ENCODE peak calls at places on chromosomes 6 and 20, in four cellular contexts. E is transverse colon, N is A549, H is lower leg skin. K is an unnamed sample.

GRCh38 chr6:115969207-115969929 is 91.3 kb downstream of the FRK start:
- DNase-seq in E (no peak), N (peak), H (no peak), K (no peak)

GRCh38 chr6:119590066-119590465 is 240.5 kb upstream of the MAN1A1 start:
- DNase-seq in E (no peak), N (no peak), H (no peak), K (no peak)

GRCh38 chr6:34044945-34045595 is 100.8 kb downstream of the GRM4 start:
- DNase-seq in E (no peak), N (no peak), H (no peak), K (no peak)

GRCh38 chr6:90233994-90234393 is 62.6 kb downstream of the BACH2 start:
- DNase-seq in E (peak), N (no peak), H (no peak), K (no peak)

GRCh38 chr6:119284861-119285521 is 64.6 kb downstream of the MAN1A1 start:
- DNase-seq in E (no peak), N (peak), H (no peak), K (no peak)

GRCh38 chr20:47346172-47346571 is 10.3 kb downstream of the ZMYND8 start:
- DNase-seq in E (no peak), N (no peak), H (no peak), K (no peak)

GRCh38 chr20:22729180-22729579 is 144.8 kb upstream of the FOXA2 start:
- DNase-seq in E (no peak), N (peak), H (no peak), K (no peak)

GRCh38 chr6:53119772-53120409 is 28.8 kb downstream of the GCM1 start:
- DNase-seq in E (peak), N (peak), H (no peak), K (peak)

GRCh38 chr20:10842116-10842515 is 168.3 kb upstream of the JAG1 start:
- DNase-seq in E (no peak), N (no peak), H (no peak), K (no peak)

GRCh38 chr20:63345328-63346100 is 15.6 kb downstream of the CHRNA4 start:
- DNase-seq in E (no peak), N (no peak), H (no peak), K (no peak)

GRCh38 chr6:1415416-1416063 is 26.2 kb downstream of the FOXF2 start:
- DNase-seq in E (no peak), N (no peak), H (no peak), K (no peak)

GRCh38 chr6:154411076-154411475 is 54.5 kb upstream of the IPCEF1 start:
- DNase-seq in E (no peak), N (no peak), H (no peak), K (no peak)

GRCh38 chr6:117448011-117448410 is 22.3 kb upstream of the ROS1 start:
- DNase-seq in E (no peak), N (no peak), H (no peak), K (no peak)

GRCh38 chr6:139443226-139444112 is 69.0 kb upstream of the CITED2 start:
- DNase-seq in E (no peak), N (no peak), H (no peak), K (no peak)

DNA sequence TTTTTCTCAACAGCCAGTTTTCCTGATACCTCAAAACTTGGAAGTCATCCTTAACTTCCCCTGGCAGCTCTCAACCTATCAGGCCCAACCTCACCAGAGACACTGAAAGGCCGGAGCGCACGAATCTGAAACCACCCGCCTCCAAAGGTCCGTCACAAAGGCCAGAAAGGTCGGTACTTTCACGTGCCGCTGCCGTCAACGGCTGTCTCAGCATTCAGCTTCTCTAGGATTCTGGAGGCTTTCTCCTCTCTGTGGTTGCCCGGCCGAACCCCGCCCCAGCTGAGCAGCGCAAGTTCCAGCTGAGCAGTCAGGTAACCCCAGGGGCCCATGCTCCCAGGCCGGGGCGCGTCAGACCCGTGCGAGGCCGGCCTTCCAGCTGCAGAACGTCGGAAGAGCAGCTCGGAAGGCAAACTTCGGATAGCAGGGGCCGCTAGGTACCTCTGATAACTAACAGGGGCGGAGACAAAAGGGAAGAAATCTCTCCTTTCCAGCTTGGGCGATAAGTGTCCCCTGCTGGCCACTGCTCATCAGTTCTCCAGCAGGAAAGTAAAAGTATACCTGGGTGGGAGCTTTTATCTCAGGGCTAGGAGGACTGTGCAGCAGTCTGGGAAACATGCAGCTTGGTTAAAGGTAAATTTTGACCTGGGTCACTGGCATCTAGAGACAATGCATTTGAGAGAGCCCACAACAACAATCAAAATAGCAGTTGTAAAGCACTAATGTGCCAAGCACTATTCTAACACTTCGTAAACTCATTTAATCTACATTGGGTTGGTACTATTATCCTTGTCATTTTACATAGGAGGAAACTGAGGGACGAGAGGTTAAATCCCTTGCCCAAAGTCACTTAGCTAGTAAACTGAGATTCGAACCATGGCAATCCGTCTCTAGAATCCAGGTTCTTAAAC is 16.1 kb downstream of the ZSCAN12 start:
- DNase-seq in E (peak), N (peak), H (peak), K (peak)
- TF ChIP-seq POLR2A in E (peak), N (no peak), H (no peak), K (peak)

DNA sequence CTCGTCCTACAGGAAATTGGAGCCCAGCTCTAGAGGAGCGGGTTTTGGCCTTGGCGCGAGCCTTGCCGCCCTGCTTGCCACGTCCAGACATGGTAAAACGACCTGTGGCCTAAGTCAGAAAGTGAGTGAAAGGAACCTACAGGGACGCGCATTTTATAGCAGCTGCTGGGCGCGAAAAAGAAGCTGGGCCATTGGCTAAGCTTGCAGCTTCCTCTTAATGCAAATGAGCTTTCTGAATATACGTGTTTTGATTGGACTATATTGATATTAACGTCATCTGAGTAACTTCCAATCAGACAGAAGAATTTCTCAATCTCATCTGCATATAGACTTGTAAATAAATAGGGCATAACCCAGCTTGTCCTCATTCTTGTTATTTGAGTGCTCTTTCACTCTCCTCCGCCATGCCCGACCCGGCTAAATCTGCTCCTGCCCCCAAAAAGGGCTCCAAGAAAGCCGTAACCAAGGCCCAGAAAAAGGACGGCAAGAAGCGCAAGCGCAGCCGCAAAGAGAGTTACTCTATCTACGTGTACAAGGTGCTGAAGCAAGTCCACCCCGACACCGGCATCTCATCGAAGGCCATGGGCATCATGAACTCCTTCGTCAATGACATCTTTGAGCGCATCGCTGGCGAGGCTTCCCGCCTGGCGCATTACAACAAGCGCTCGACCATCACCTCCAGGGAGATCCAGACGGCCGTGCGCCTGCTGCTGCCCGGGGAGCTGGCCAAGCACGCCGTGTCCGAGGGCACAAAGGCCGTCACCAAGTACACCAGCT is 18.9 kb downstream of the OR2B2 start:
- DNase-seq in E (peak), N (peak), H (peak), K (peak)
- TF ChIP-seq POLR2A in E (peak), N (peak), H (no peak), K (peak)

GRCh38 chr6:161370882-161371281 is 97.0 kb upstream of the AGPAT4 start:
- DNase-seq in E (peak), N (peak), H (no peak), K (peak)
- TF ChIP-seq POLR2A in E (no peak), N (no peak), H (no peak), K (no peak)

GRCh38 chr6:36677059-36677749 is 1.3 kb upstream of the CDKN1A start:
- DNase-seq in E (no peak), N (no peak), H (no peak), K (no peak)
- TF ChIP-seq POLR2A in E (no peak), N (no peak), H (no peak), K (no peak)

GRCh38 chr20:21099653-21100589 is 6.2 kb downstream of the LINC00237 start:
- DNase-seq in E (peak), N (peak), H (no peak), K (no peak)
- TF ChIP-seq POLR2A in E (no peak), N (no peak), H (no peak), K (no peak)

GRCh38 chr6:26328265-26328844 is 36.6 kb upstream of the BTN3A2 start:
- DNase-seq in E (no peak), N (peak), H (no peak), K (no peak)
- TF ChIP-seq POLR2A in E (no peak), N (no peak), H (no peak), K (no peak)

GRCh38 chr6:56953597-56954388 is 1.1 kb upstream of the BEND6 start:
- DNase-seq in E (peak), N (peak), H (no peak), K (no peak)

GRCh38 chr6:56956481-56956880 is 1.6 kb downstream of the BEND6 start:
- DNase-seq in E (no peak), N (no peak), H (no peak), K (no peak)

GRCh38 chr6:56957856-56958255 is 2.9 kb downstream of the BEND6 start:
- DNase-seq in E (no peak), N (no peak), H (no peak), K (no peak)

GRCh38 chr6:56954389-56955170 is at the start of gene BEND6:
- DNase-seq in E (peak), N (peak), H (no peak), K (peak)

GRCh38 chr6:56955171-56956155 is 556 bp downstream of the BEND6 start:
- DNase-seq in E (peak), N (peak), H (peak), K (peak)
- TF ChIP-seq POLR2A in E (no peak), N (peak), H (no peak), K (no peak)

DNA sequence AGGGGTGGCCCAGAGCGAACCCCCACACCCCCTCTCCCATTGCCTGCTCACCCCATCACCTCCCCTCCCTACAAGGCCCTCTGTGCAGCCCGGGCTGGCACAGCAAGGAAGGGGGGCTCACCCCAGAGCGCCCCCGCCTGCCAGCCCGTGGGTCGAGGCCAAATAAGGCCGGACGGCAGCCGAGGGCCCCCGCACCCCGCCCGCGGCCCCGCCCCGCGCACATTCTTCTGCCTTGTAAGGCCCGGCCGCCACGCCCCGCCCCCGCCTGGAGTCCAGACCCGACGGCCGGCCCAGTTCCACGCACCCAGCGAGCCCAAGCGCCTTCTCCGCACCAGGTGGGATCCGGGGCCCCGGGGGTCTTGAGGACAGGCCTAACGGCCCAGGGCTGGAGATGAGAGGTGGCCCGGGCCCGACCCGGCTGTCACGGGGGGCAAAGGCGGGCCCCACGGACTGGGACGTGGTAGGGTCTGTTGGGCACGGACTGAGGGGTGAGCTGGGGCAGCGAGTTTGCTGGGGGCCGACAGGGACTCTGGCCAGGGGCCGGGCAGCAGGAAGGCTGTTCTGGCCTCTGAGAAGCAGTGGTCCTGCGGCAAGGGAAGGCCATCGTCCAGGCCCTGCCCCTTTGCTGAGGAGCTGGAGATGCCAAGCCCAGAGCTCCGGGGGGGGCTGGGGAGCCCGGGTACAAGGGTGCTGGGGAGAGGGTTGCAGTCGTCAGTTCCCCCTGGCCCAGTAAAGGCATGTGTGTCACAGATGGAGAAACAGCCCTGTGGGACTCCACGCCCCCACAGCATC is at the start of gene MYL9:
- DNase-seq in E (peak), N (no peak), H (peak), K (peak)
- TF ChIP-seq POLR2A in E (peak), N (no peak), H (no peak), K (peak)

GRCh38 chr6:22970004-22970403 is 400.6 kb downstream of the HDGFL1 start:
- DNase-seq in E (no peak), N (no peak), H (no peak), K (no peak)

GRCh38 chr6:22964334-22964733 is 395.0 kb downstream of the HDGFL1 start:
- DNase-seq in E (no peak), N (no peak), H (no peak), K (no peak)

GRCh38 chr6:22966711-22967110 is 397.3 kb downstream of the HDGFL1 start:
- DNase-seq in E (no peak), N (no peak), H (no peak), K (no peak)
- TF ChIP-seq POLR2A in E (no peak), N (no peak), H (no peak), K (no peak)

K was measured in H54.